ENCODE peak calls at places on chromosomes 6 and 20, in ten cellular contexts. Z is mammary epithelial cell, B is HepG2, K is mesenchymal stem cell, M is fibroblast of lung, G is PC-3, P is H9, R is hepatocyte, F is OCI-LY7, W is K562. I is an unnamed sample.

GRCh38 chr20:57714409-57715267 is 4.8 kb upstream of the PMEPA1 start:
- DNase-seq in P (no peak), F (no peak), G (peak; percentile 98), Z (peak; percentile 78), B (no peak), W (no peak), R (no peak), K (peak; percentile 52), M (peak; percentile 66), I (peak; percentile 71)

GRCh38 chr20:51423810-51424209 is 118.7 kb downstream of the NFATC2 start:
- DNase-seq in R (no peak), B (no peak), Z (no peak), K (peak; percentile 29), F (no peak), M (no peak), P (peak; percentile 69), W (no peak), G (no peak), I (no peak)

GRCh38 chr6:152587473-152587872 is 49.7 kb downstream of the SYNE1 start:
- DNase-seq in K (no peak), W (no peak), R (no peak), Z (no peak), B (no peak), F (peak; percentile 33), P (no peak), M (no peak), G (no peak), I (no peak)

GRCh38 chr20:17491488-17491887 is 39.7 kb downstream of the BFSP1 start:
- DNase-seq in G (no peak), P (peak; percentile 10), W (no peak), B (no peak), K (no peak), F (no peak), M (no peak), R (no peak), Z (no peak), I (no peak)

GRCh38 chr6:83514877-83515466 is 2.6 kb downstream of the PRSS35 start:
- DNase-seq in F (peak; percentile 50), G (peak; percentile 85), W (peak; percentile 54), R (peak; percentile 77), P (no peak), K (peak; percentile 70), M (peak; percentile 81), B (peak; percentile 29), Z (peak; percentile 48), I (peak; percentile 33)

GRCh38 chr6:129623008-129623732 is 86.8 kb downstream of the ARHGAP18 start:
- DNase-seq in F (no peak), Z (peak; percentile 79), G (no peak), M (no peak), W (no peak), K (no peak), B (no peak), P (no peak), R (no peak), I (no peak)

GRCh38 chr6:145071836-145072235 is 663.5 kb downstream of the EPM2A start:
- DNase-seq in W (no peak), B (no peak), G (peak; percentile 84), M (peak; percentile 60), R (no peak), F (no peak), K (peak; percentile 49), P (no peak), Z (peak; percentile 74), I (peak; percentile 76)

GRCh38 chr6:17842014-17842776 is 135.5 kb upstream of the NUP153 start:
- DNase-seq in W (peak; percentile 41), Z (no peak), M (no peak), P (no peak), F (no peak), G (no peak), B (no peak), R (no peak), K (no peak), I (no peak)

GRCh38 chr6:66361886-66362285 is 654.9 kb upstream of the EYS start:
- DNase-seq in P (no peak), R (no peak), G (no peak), M (no peak), F (no peak), K (no peak), W (no peak), Z (no peak), B (no peak), I (no peak)

GRCh38 chr20:2651772-2652723 is at the start of gene NOP56:
- DNase-seq in G (peak; percentile 94), F (peak; percentile 94), M (peak; percentile 91), K (peak; percentile 92), W (peak; percentile 85), Z (peak; percentile 90), P (peak; percentile 86), B (peak; percentile 88), R (peak; percentile 95), I (peak; percentile 75)

GRCh38 chr6:12170351-12171079 is 119.6 kb upstream of the EDN1 start:
- DNase-seq in M (peak; percentile 26), K (no peak), B (no peak), F (no peak), W (no peak), P (no peak), Z (no peak), G (no peak), R (peak; percentile 33), I (no peak)

GRCh38 chr20:45044084-45044573 is 56.8 kb downstream of the KCNS1 start:
- DNase-seq in F (peak; percentile 83), P (peak; percentile 38), B (peak; percentile 82), K (peak; percentile 83), W (peak; percentile 46), M (peak; percentile 89), R (peak; percentile 86), Z (peak; percentile 61), G (peak; percentile 90), I (peak; percentile 60)

DNA sequence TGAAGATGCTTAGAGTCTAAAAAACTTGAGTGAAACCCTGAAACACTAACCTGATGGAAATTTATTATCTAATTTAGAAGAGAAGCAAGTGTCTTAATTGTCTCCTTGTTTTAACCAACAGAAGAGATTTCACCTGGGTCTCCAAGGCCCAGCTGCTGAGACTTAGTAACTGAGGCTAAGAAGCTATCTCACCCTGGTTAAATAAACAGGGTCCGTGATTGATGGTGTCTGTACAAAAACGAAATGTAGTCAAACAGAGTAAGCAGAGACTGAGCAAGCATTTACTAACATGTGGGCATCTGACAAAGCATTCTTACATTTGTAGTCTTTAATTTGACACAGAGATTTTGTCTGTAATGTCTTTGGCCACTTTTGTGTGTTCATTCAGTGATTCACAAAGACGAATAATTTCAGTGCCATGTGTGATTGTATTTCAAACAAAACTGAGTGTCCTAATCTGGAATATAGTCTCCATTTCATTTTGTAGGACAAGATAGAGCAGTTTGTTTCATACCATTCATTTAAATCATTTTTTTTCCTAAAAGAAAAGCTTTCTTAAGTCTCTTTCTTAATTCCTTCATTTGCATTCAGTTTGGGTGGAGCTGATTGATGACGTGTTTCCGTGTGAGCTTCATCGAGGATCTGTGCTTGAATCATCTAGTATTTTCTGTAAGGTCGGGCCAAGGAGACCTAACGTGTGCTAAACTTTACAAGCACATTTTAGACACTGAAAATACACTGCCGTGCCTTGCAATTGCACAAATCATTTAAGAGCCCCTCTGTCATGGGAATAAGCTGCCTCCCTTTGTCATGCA is 170.6 kb upstream of the QKI start:
- DNase-seq in P (no peak), Z (no peak), G (no peak), F (no peak), R (no peak), W (no peak), K (no peak), M (no peak), B (no peak), I (peak; percentile 33)
- H2AFZ ChIP-seq in P (no peak overlapping the region), Z (no peak overlapping the region), G (no peak overlapping the region), F (no peak overlapping the region), R (no peak overlapping the region), W (no peak overlapping the region), K (no peak overlapping the region), M (no peak overlapping the region), B (no peak overlapping the region), I (peak overlapping the region; percentile 6)

GRCh38 chr20:7770578-7770977 is 169.7 kb downstream of the HAO1 start:
- DNase-seq in M (no peak), Z (peak; percentile 63), B (no peak), R (no peak), G (peak; percentile 73), K (no peak), W (no peak), F (peak; percentile 97), P (no peak), I (peak; percentile 18)
- H2AFZ ChIP-seq in M (no peak overlapping the region), Z (peak overlapping the region; percentile 13), B (no peak overlapping the region), R (no peak overlapping the region), G (no peak overlapping the region), K (no peak overlapping the region), W (no peak overlapping the region), F (peak overlapping the region; percentile 74), P (no peak overlapping the region), I (peak overlapping the region; percentile 22)

DNA sequence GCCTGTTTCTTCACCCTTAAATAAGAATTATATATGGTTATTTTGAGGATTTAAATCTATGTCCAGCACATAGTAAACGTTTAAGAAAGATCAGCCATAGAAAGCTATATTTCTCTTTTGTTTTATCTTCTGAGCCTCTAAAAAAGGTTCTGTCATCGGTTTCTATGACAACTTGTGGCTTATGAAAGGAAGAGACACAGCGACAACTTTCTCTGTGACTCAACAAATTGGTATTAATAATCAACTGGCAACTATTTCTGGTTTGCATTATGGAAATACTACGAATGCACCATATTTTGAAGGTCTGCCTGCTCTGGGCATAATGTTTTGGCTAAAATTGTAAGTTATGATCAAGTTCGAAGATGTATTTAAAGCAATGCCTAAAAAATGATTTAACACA is 751.0 kb downstream of the CD109 start:
- DNase-seq in W (no peak), R (no peak), Z (no peak), P (no peak), G (peak; percentile 47), M (peak; percentile 28), K (peak; percentile 64), B (no peak), F (no peak), I (no peak)
- H2AFZ ChIP-seq in W (no peak overlapping the region), R (no peak overlapping the region), Z (no peak overlapping the region), P (no peak overlapping the region), G (no peak overlapping the region), M (no peak overlapping the region), K (no peak overlapping the region), B (no peak overlapping the region), F (no peak overlapping the region), I (no peak overlapping the region)

GRCh38 chr6:88472731-88473130 is 306.6 kb upstream of the CNR1 start:
- DNase-seq in B (no peak), R (no peak), K (no peak), G (no peak), W (no peak), Z (no peak), P (no peak), M (no peak), F (no peak), I (no peak)
- H2AFZ ChIP-seq in B (no peak overlapping the region), R (no peak overlapping the region), K (no peak overlapping the region), G (no peak overlapping the region), W (no peak overlapping the region), Z (no peak overlapping the region), P (no peak overlapping the region), M (no peak overlapping the region), F (no peak overlapping the region), I (no peak overlapping the region)

GRCh38 chr6:92545861-92546260 is 873.5 kb downstream of the EPHA7 start:
- DNase-seq in R (no peak), M (no peak), W (no peak), Z (no peak), K (no peak), P (no peak), F (no peak), G (no peak), B (no peak), I (no peak)

GRCh38 chr6:92550501-92550900 is 868.9 kb downstream of the EPHA7 start:
- DNase-seq in W (no peak), F (no peak), G (no peak), R (no peak), B (no peak), M (no peak), Z (no peak), P (no peak), K (no peak), I (no peak)
- H2AFZ ChIP-seq in W (no peak overlapping the region), F (no peak overlapping the region), G (no peak overlapping the region), R (no peak overlapping the region), B (no peak overlapping the region), M (no peak overlapping the region), Z (no peak overlapping the region), P (no peak overlapping the region), K (no peak overlapping the region), I (no peak overlapping the region)

I was measured in astrocyte.